ENCODE peak calls at places on chromosome 6, in four cellular contexts. One of them, this sample, is unnamed.

GRCh38 chr6:49906511-49906910 is 40.2 kb upstream of the CRISP1 start:
- DNase-seq in cardiac muscle cell: no peak
- DNase-seq in GM12864: no peak
- DNase-seq in IMR-90: no peak
- DNase-seq in this sample: no peak

GRCh38 chr6:10730254-10730653 is 7.4 kb downstream of the TMEM14C start:
- DNase-seq in GM12864: no peak
- DNase-seq in IMR-90: no peak
- DNase-seq in cardiac muscle cell: no peak
- DNase-seq in this sample: no peak

GRCh38 chr6:4521070-4521469 is 255.1 kb upstream of the CDYL start:
- DNase-seq in GM12864: no peak
- DNase-seq in cardiac muscle cell: no peak
- DNase-seq in IMR-90: no peak
- DNase-seq in this sample: no peak

GRCh38 chr6:138275976-138276375 is 57.7 kb upstream of the PBOV1 start:
- DNase-seq in IMR-90: no peak
- DNase-seq in GM12864: no peak
- DNase-seq in cardiac muscle cell: no peak
- DNase-seq in this sample: no peak

GRCh38 chr6:16511723-16512584 is 249.3 kb downstream of the ATXN1 start:
- DNase-seq in GM12864: peak; percentile 58
- DNase-seq in IMR-90: no peak
- DNase-seq in cardiac muscle cell: no peak
- DNase-seq in this sample: no peak

GRCh38 chr6:144725731-144726522 is 440.8 kb downstream of the UTRN start:
- DNase-seq in cardiac muscle cell: no peak
- DNase-seq in IMR-90: no peak
- DNase-seq in GM12864: no peak
- DNase-seq in this sample: peak; percentile 32

GRCh38 chr6:125477849-125478248 is 176.1 kb upstream of the HDDC2 start:
- DNase-seq in cardiac muscle cell: peak; percentile 9
- DNase-seq in IMR-90: no peak
- DNase-seq in GM12864: no peak
- DNase-seq in this sample: no peak

GRCh38 chr6:127737009-127737486 is 160.1 kb downstream of the C6orf58 start:
- DNase-seq in GM12864: peak; percentile 21
- DNase-seq in cardiac muscle cell: peak; percentile 79
- DNase-seq in IMR-90: peak; percentile 73
- DNase-seq in this sample: peak; percentile 26

GRCh38 chr6:32117461-32117860 is 8.3 kb upstream of the TNXB start:
- DNase-seq in GM12864: no peak
- DNase-seq in IMR-90: no peak
- DNase-seq in cardiac muscle cell: no peak
- DNase-seq in this sample: no peak

GRCh38 chr6:167153523-167153959 is 4.2 kb downstream of the GPR31 start:
- DNase-seq in cardiac muscle cell: peak; percentile 48
- DNase-seq in GM12864: peak; percentile 60
- DNase-seq in IMR-90: peak; percentile 5
- DNase-seq in this sample: peak; percentile 85

GRCh38 chr6:53441035-53441493 is 92.3 kb upstream of the ELOVL5 start:
- DNase-seq in IMR-90: peak; percentile 22
- DNase-seq in GM12864: no peak
- DNase-seq in cardiac muscle cell: no peak
- DNase-seq in this sample: no peak

GRCh38 chr6:28522594-28523557 is 2.8 kb upstream of the GPX5 start:
- DNase-seq in cardiac muscle cell: no peak
- DNase-seq in GM12864: no peak
- DNase-seq in IMR-90: no peak
- DNase-seq in this sample: no peak

GRCh38 chr6:45697605-45698004 is 318.1 kb downstream of the CLIC5 start:
- DNase-seq in GM12864: peak; percentile 49
- DNase-seq in IMR-90: peak; percentile 99
- DNase-seq in cardiac muscle cell: peak; percentile 93
- DNase-seq in this sample: no peak

GRCh38 chr6:53125276-53125675 is 23.4 kb downstream of the GCM1 start:
- DNase-seq in cardiac muscle cell: no peak
- DNase-seq in IMR-90: no peak
- DNase-seq in GM12864: no peak
- DNase-seq in this sample: no peak

GRCh38 chr6:169370054-169370453 is 116.4 kb upstream of the THBS2 start:
- DNase-seq in cardiac muscle cell: peak; percentile 38
- DNase-seq in GM12864: no peak
- DNase-seq in IMR-90: peak; percentile 29
- DNase-seq in this sample: no peak

GRCh38 chr6:70494833-70495232 is 71.9 kb upstream of the SDHAF4 start:
- DNase-seq in IMR-90: no peak
- DNase-seq in cardiac muscle cell: no peak
- DNase-seq in GM12864: no peak
- DNase-seq in this sample: no peak

GRCh38 chr6:42229720-42230119 is 12.1 kb upstream of the MRPS10 start:
- DNase-seq in GM12864: no peak
- DNase-seq in IMR-90: no peak
- DNase-seq in cardiac muscle cell: no peak
- DNase-seq in this sample: no peak

GRCh38 chr6:46062312-46062711 is 46.7 kb upstream of the CLIC5 start:
- DNase-seq in IMR-90: no peak
- DNase-seq in cardiac muscle cell: peak; percentile 55
- DNase-seq in GM12864: no peak
- DNase-seq in this sample: no peak

GRCh38 chr6:119129148-119129967 is 50.9 kb upstream of the FAM184A start:
- DNase-seq in GM12864: peak; percentile 51
- DNase-seq in cardiac muscle cell: peak; percentile 86
- DNase-seq in IMR-90: peak; percentile 76
- DNase-seq in this sample: peak; percentile 58

GRCh38 chr6:15451738-15452137 is 205.9 kb downstream of the JARID2 start:
- DNase-seq in GM12864: no peak
- DNase-seq in cardiac muscle cell: no peak
- DNase-seq in IMR-90: no peak
- DNase-seq in this sample: no peak

GRCh38 chr6:20707870-20708269 is 173.6 kb downstream of the CDKAL1 start:
- DNase-seq in GM12864: no peak
- DNase-seq in cardiac muscle cell: no peak
- DNase-seq in IMR-90: no peak
- DNase-seq in this sample: no peak

GRCh38 chr6:72855471-72855870 is 233.6 kb downstream of the KCNQ5 start:
- DNase-seq in cardiac muscle cell: no peak
- DNase-seq in IMR-90: peak; percentile 8
- DNase-seq in GM12864: no peak
- DNase-seq in this sample: no peak

GRCh38 chr6:47655719-47656595 is 42.4 kb upstream of the ADGRF4 start:
- DNase-seq in cardiac muscle cell: peak; percentile 52
- DNase-seq in IMR-90: no peak
- DNase-seq in GM12864: no peak
- DNase-seq in this sample: no peak

GRCh38 chr6:168222261-168222660 is 97.3 kb downstream of the DACT2 start:
- DNase-seq in cardiac muscle cell: no peak
- DNase-seq in IMR-90: no peak
- DNase-seq in GM12864: no peak
- DNase-seq in this sample: no peak

GRCh38 chr6:135251416-135251815 is 70.3 kb downstream of the MYB start:
- DNase-seq in GM12864: no peak
- DNase-seq in cardiac muscle cell: no peak
- DNase-seq in IMR-90: no peak
- DNase-seq in this sample: no peak

GRCh38 chr6:9851541-9852380 is 563.1 kb downstream of the TFAP2A start:
- DNase-seq in cardiac muscle cell: peak; percentile 15
- DNase-seq in IMR-90: peak; percentile 9
- DNase-seq in GM12864: no peak
- DNase-seq in this sample: no peak

GRCh38 chr6:1479601-1480236 is 90.3 kb downstream of the FOXF2 start:
- DNase-seq in IMR-90: no peak
- DNase-seq in GM12864: no peak
- DNase-seq in cardiac muscle cell: no peak
- DNase-seq in this sample: no peak

GRCh38 chr6:1482381-1483166 is 93.2 kb downstream of the FOXF2 start:
- DNase-seq in GM12864: peak; percentile 73
- DNase-seq in IMR-90: peak; percentile 44
- DNase-seq in cardiac muscle cell: no peak
- DNase-seq in this sample: peak; percentile 57

GRCh38 chr6:1477432-1478090 is 88.2 kb downstream of the FOXF2 start:
- DNase-seq in IMR-90: peak; percentile 83
- DNase-seq in GM12864: no peak
- DNase-seq in cardiac muscle cell: peak; percentile 85
- DNase-seq in this sample: no peak

GRCh38 chr6:1481326-1481725 is 92.0 kb downstream of the FOXF2 start:
- DNase-seq in cardiac muscle cell: peak; percentile 61
- DNase-seq in GM12864: no peak
- DNase-seq in IMR-90: peak; percentile 84
- DNase-seq in this sample: no peak

DNA sequence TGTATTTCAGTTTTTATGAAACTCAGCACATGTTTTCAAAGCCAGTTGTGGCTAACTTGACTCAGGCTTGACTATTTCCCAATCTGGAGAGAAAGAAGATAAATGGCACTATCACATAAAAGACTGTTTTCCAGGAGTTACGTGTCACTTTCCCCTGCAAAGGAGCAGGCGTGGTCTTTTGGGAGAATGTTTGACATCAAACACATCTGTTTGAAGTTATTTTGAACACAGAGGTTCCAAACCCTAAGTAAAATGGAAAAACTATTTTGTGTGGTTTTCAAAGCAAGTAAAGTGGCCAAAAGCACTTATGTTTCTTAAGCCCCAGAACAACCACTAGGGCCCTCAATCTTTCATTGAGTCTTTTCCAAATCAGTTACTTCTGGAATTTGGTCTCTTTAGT is 89.7 kb downstream of the FOXF2 start:
- DNase-seq in IMR-90: peak; percentile 76
- DNase-seq in cardiac muscle cell: peak; percentile 79
- DNase-seq in GM12864: no peak
- DNase-seq in this sample: no peak
- TF ChIP-seq CTCF in IMR-90: peak; percentile 19
- TF ChIP-seq CTCF in cardiac muscle cell: peak; percentile 38
- TF ChIP-seq CTCF in GM12864: no peak
- TF ChIP-seq CTCF in this sample: no peak

GRCh38 chr6:33983109-33983475 is 162.8 kb downstream of the GRM4 start:
- DNase-seq in cardiac muscle cell: peak; percentile 10
- DNase-seq in IMR-90: peak; percentile 1
- DNase-seq in GM12864: no peak
- DNase-seq in this sample: no peak
- TF ChIP-seq CTCF in cardiac muscle cell: no peak
- TF ChIP-seq CTCF in IMR-90: no peak
- TF ChIP-seq CTCF in GM12864: no peak
- TF ChIP-seq CTCF in this sample: no peak

GRCh38 chr6:94639564-94639963 is 937.8 kb upstream of the MANEA start:
- DNase-seq in IMR-90: no peak
- DNase-seq in cardiac muscle cell: no peak
- DNase-seq in GM12864: no peak
- DNase-seq in this sample: no peak

DNA sequence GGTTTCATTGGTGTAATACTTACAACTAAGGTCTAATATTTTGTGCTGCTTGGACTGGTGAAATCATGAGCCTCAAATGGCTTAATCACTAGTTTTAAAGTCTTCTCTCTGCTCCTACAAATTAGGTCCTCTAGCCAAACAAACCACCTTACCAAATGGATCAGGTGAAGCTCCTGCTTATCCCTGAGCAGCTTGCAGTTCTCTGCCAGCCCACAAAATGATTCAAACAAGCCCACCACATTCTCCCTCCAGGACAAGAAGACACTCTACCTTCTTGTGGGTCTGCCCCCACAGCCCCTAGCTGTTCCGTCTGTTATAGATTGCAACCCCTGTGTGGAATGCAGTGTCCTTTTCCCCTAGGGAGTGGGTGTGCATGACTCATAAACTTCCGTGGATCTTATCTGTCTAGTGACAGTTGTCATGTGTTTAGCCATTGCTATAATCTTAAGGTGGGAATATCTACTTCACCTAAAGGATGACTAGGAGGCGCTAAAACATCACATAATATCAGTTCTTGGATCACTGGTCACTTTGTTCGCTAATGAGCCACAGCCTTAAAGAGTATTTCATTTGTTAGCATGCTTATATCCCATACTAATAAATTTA is 940.5 kb upstream of the MANEA start:
- DNase-seq in IMR-90: peak; percentile 1
- DNase-seq in GM12864: no peak
- DNase-seq in cardiac muscle cell: no peak
- DNase-seq in this sample: no peak
- TF ChIP-seq CTCF in IMR-90: no peak
- TF ChIP-seq CTCF in GM12864: no peak
- TF ChIP-seq CTCF in cardiac muscle cell: no peak
- TF ChIP-seq CTCF in this sample: no peak

DNA sequence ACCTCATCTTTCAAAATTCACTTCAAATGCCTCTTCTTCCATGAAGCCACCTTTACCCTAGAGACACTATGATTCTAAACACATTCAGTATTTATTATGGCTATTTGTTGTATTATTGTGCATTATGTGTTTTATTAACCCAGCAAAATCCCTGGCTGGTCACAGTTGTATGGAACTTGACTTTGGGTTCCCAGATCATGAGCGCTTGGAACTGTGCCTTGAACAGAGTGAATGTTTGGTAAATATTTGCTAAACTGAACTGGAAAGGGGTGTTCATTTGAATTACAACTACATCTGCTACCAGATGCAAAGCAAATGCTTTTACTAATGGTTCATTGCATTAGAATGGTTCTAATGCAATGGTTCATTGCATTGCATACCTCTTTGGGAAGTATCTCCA is 259.8 kb downstream of the PKHD1 start:
- DNase-seq in GM12864: no peak
- DNase-seq in IMR-90: no peak
- DNase-seq in cardiac muscle cell: no peak
- DNase-seq in this sample: no peak
- TF ChIP-seq CTCF in GM12864: no peak
- TF ChIP-seq CTCF in IMR-90: no peak
- TF ChIP-seq CTCF in cardiac muscle cell: no peak
- TF ChIP-seq CTCF in this sample: no peak

GRCh38 chr6:37732688-37733087 is 35.0 kb upstream of the MDGA1 start:
- DNase-seq in cardiac muscle cell: no peak
- DNase-seq in IMR-90: no peak
- DNase-seq in GM12864: no peak
- DNase-seq in this sample: no peak
- TF ChIP-seq CTCF in cardiac muscle cell: peak; percentile 17
- TF ChIP-seq CTCF in IMR-90: no peak
- TF ChIP-seq CTCF in GM12864: no peak
- TF ChIP-seq CTCF in this sample: no peak

GRCh38 chr6:129558248-129558647 is 151.7 kb downstream of the ARHGAP18 start:
- DNase-seq in cardiac muscle cell: no peak
- DNase-seq in IMR-90: no peak
- DNase-seq in GM12864: no peak
- DNase-seq in this sample: no peak

GRCh38 chr6:129552413-129552812 is 157.6 kb downstream of the ARHGAP18 start:
- DNase-seq in cardiac muscle cell: no peak
- DNase-seq in IMR-90: no peak
- DNase-seq in GM12864: no peak
- DNase-seq in this sample: no peak

GRCh38 chr6:129555206-129555832 is 154.7 kb downstream of the ARHGAP18 start:
- DNase-seq in cardiac muscle cell: peak; percentile 82
- DNase-seq in GM12864: no peak
- DNase-seq in IMR-90: peak; percentile 89
- DNase-seq in this sample: no peak
- TF ChIP-seq CTCF in cardiac muscle cell: no peak
- TF ChIP-seq CTCF in GM12864: no peak
- TF ChIP-seq CTCF in IMR-90: no peak
- TF ChIP-seq CTCF in this sample: no peak